ENCODE peak calls at places on chromosomes 7 and 10, in five cellular contexts. R is GM23338, Z is BE2C, B is OCI-LY7, W is mucosa of descending colon. S is an unnamed sample. For H3K36me3, the result is how much of the 10 kb centered on the place peaks cover.

GRCh38 chr7:137957887-137958286 is 44.0 kb downstream of the CREB3L2 start:
- DNase-seq in Z (peak), W (no peak), R (no peak), B (no peak), S (no peak)

GRCh38 chr7:87359366-87359765 is 13.9 kb downstream of the CROT start:
- DNase-seq in W (no peak), B (no peak), R (no peak), Z (no peak), S (peak)

GRCh38 chr7:5266148-5267028 is 16.4 kb upstream of the SLC29A4 start:
- DNase-seq in B (no peak), R (peak), W (no peak), Z (peak), S (no peak)

GRCh38 chr10:130721971-130722370 is 585.8 kb downstream of the GLRX3 start:
- DNase-seq in W (no peak), R (no peak), B (no peak), Z (no peak), S (no peak)

GRCh38 chr7:136063337-136063666 is 86.1 kb upstream of the MTPN start:
- DNase-seq in Z (no peak), B (no peak), R (no peak), W (no peak), S (no peak)

GRCh38 chr10:132294561-132295320 is 13.0 kb downstream of the STK32C start:
- DNase-seq in R (peak), Z (no peak), W (no peak), B (no peak), S (no peak)

GRCh38 chr7:158569858-158570239 is 17.8 kb downstream of the PTPRN2 start:
- DNase-seq in Z (no peak), W (no peak), R (peak), B (no peak), S (no peak)

GRCh38 chr7:4786015-4786414 is 10.6 kb downstream of the AP5Z1 start:
- DNase-seq in B (no peak), Z (no peak), W (no peak), R (no peak), S (no peak)

GRCh38 chr7:2120251-2120660 is 112.5 kb downstream of the MAD1L1 start:
- DNase-seq in R (no peak), B (no peak), W (peak), Z (no peak), S (no peak)

GRCh38 chr7:138116156-138116555 is 39.9 kb downstream of the AKR1D1 start:
- DNase-seq in Z (no peak), B (no peak), R (no peak), W (no peak), S (no peak)

GRCh38 chr7:33444501-33444900 is 315.1 kb downstream of the BBS9 start:
- DNase-seq in B (no peak), Z (no peak), R (no peak), W (peak), S (no peak)

GRCh38 chr7:45389073-45389872 is 184.9 kb upstream of the ADCY1 start:
- DNase-seq in W (no peak), R (no peak), Z (no peak), B (no peak), S (no peak)

GRCh38 chr10:65355141-65355680 is 1570.6 kb upstream of the LRRTM3 start:
- DNase-seq in B (no peak), R (no peak), W (no peak), Z (no peak), S (no peak)

GRCh38 chr10:100041620-100042019 is 31.9 kb upstream of the DNMBP start:
- DNase-seq in R (no peak), W (no peak), Z (no peak), B (no peak), S (no peak)

DNA sequence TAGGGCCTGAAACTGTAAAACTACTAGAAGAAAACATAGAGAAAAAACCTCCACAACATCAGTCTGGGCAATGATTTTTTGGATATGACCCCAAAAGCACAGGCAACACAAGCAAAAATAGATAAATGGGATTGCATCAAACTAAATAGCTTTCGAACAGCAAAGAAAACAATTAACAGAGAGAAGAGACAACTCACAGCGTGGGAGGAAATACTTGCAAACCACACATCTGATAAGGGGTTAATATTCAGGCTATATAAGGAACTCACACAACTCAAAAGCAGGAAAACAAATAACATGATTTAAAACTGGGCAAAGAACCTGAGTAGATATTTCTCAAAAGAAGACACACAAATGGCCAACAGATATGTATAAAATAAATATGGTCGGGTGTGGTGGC is 7.7 kb upstream of the GSTK1 start:
- DNase-seq in R (no peak), W (no peak), Z (no peak), B (no peak), S (no peak)
- H3K4me3 ChIP-seq in R (no peak), W (no peak), Z (no peak), B (no peak), S (no peak)

DNA sequence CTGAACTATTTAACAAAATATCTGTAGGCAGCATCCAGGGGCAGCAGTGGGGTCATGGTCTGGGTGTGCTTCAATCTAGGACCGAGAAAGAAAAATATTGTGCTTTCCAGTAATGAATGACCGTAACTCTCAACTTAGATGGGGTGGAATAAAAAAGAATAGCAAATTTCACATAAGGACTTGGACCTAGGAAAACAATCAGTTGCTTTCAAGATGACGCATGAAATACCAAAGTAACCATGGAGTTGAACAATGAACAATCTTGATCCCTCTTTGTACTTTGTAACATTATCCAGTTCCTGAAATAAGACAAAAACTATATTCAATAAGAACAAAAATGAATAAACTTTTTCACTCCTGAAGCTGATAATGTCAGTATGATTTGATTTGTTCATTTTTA is 167.1 kb downstream of the C7orf25 start:
- DNase-seq in W (no peak), Z (no peak), B (no peak), R (no peak), S (no peak)
- H3K36me3 ChIP-seq in W (under half), Z (under half), B (under half), R (under half), S (under half)

GRCh38 chr7:141752634-141753033 is 11.3 kb upstream of the TAS2R3 start:
- DNase-seq in Z (peak), W (no peak), R (peak), B (peak), S (no peak)
- TF ChIP-seq CTCF in Z (peak), W (no peak), R (peak), B (peak), S (peak)

GRCh38 chr10:113993489-113993932 is 50.2 kb upstream of the ADRB1 start:
- DNase-seq in W (no peak), B (no peak), R (no peak), Z (no peak), S (no peak)
- H3K4me3 ChIP-seq in W (no peak), B (no peak), R (no peak), Z (no peak), S (no peak)

GRCh38 chr7:100686822-100687211 is 7.2 kb downstream of the GIGYF1 start:
- DNase-seq in W (no peak), R (no peak), B (no peak), Z (no peak), S (no peak)

GRCh38 chr7:100687261-100687660 is 6.8 kb downstream of the GIGYF1 start:
- DNase-seq in Z (no peak), B (no peak), R (no peak), W (no peak), S (no peak)

GRCh38 chr7:100687740-100688592 is 6.1 kb downstream of the GIGYF1 start:
- DNase-seq in R (no peak), Z (peak), W (no peak), B (no peak), S (no peak)

GRCh38 chr7:100689230-100690135 is 4.6 kb downstream of the GIGYF1 start:
- DNase-seq in B (no peak), W (no peak), Z (peak), R (peak), S (no peak)

DNA sequence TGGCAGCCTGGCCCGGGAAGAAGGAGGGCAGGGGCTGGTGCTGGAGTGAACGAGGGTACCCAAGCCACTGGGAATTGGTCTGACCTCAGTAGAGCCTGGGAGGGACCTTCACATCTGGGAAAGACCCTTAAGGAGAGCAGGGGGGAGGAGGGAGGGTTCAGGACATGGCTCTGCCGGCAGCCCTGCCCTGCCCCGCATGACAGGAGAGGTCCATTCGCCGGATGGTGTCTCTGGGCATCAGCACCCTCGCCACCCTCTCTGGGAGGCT is 5.5 kb downstream of the GIGYF1 start:
- DNase-seq in Z (no peak), R (no peak), B (no peak), W (no peak), S (no peak)
- H3K36me3 ChIP-seq in Z (half or more), R (under half), B (half or more), W (under half), S (under half)

GRCh38 chr10:104331208-104331838 is 6.9 kb downstream of the ITPRIP start:
- DNase-seq in Z (no peak), W (no peak), B (no peak), R (peak), S (no peak)
- TF ChIP-seq CTCF in Z (no peak), W (no peak), B (no peak), R (no peak), S (no peak)

GRCh38 chr10:94308866-94309265 is 53.9 kb downstream of the NOC3L start:
- DNase-seq in R (no peak), B (no peak), Z (no peak), W (no peak), S (no peak)
- H3K4me3 ChIP-seq in R (no peak), B (no peak), Z (no peak), W (no peak), S (no peak)

S was measured in BJ.